ENCODE peak calls at places on chromosomes 11 and 22, in four cellular contexts. One of them, this sample, is unnamed.

GRCh38 chr11:117668291-117668690 is 128.7 kb downstream of the DSCAML1 start:
- DNase-seq in NCI-H2081: peak; percentile 96
- DNase-seq in stimulated activated CD4-positive, alpha-beta T cell treated with anti-CD3 and anti-CD28 coated beads, Interleukin-4, amount 100 ng/mL, for 48 hours: no peak
- DNase-seq in colonic mucosa: no peak
- DNase-seq in this sample: no peak

GRCh38 chr11:116692318-116693106 is 80.3 kb downstream of the BUD13 start:
- DNase-seq in NCI-H2081: no peak
- DNase-seq in stimulated activated CD4-positive, alpha-beta T cell treated with anti-CD3 and anti-CD28 coated beads, Interleukin-4, amount 100 ng/mL, for 48 hours: no peak
- DNase-seq in colonic mucosa: no peak
- DNase-seq in this sample: no peak

GRCh38 chr11:45073575-45074225 is 72.7 kb upstream of the PRDM11 start:
- DNase-seq in NCI-H2081: no peak
- DNase-seq in stimulated activated CD4-positive, alpha-beta T cell treated with anti-CD3 and anti-CD28 coated beads, Interleukin-4, amount 100 ng/mL, for 48 hours: no peak
- DNase-seq in colonic mucosa: no peak
- DNase-seq in this sample: no peak

GRCh38 chr22:48838846-48839730 is 988.6 kb downstream of the BRD1 start:
- DNase-seq in NCI-H2081: no peak
- DNase-seq in stimulated activated CD4-positive, alpha-beta T cell treated with anti-CD3 and anti-CD28 coated beads, Interleukin-4, amount 100 ng/mL, for 48 hours: no peak
- DNase-seq in colonic mucosa: no peak
- DNase-seq in this sample: no peak

GRCh38 chr11:44979536-44980399 is 29.1 kb upstream of the TP53I11 start:
- DNase-seq in NCI-H2081: peak; percentile 96
- DNase-seq in stimulated activated CD4-positive, alpha-beta T cell treated with anti-CD3 and anti-CD28 coated beads, Interleukin-4, amount 100 ng/mL, for 48 hours: no peak
- DNase-seq in colonic mucosa: peak; percentile 90
- DNase-seq in this sample: no peak

GRCh38 chr22:50584106-50585096 is 1.8 kb upstream of the CHKB start:
- DNase-seq in NCI-H2081: no peak
- DNase-seq in stimulated activated CD4-positive, alpha-beta T cell treated with anti-CD3 and anti-CD28 coated beads, Interleukin-4, amount 100 ng/mL, for 48 hours: no peak
- DNase-seq in colonic mucosa: no peak
- DNase-seq in this sample: no peak

GRCh38 chr11:75757651-75758050 is 10.9 kb upstream of the DGAT2 start:
- DNase-seq in NCI-H2081: no peak
- DNase-seq in stimulated activated CD4-positive, alpha-beta T cell treated with anti-CD3 and anti-CD28 coated beads, Interleukin-4, amount 100 ng/mL, for 48 hours: no peak
- DNase-seq in colonic mucosa: no peak
- DNase-seq in this sample: no peak

GRCh38 chr11:131079036-131079435 is 162.8 kb upstream of the SNX19 start:
- DNase-seq in NCI-H2081: no peak
- DNase-seq in stimulated activated CD4-positive, alpha-beta T cell treated with anti-CD3 and anti-CD28 coated beads, Interleukin-4, amount 100 ng/mL, for 48 hours: no peak
- DNase-seq in colonic mucosa: no peak
- DNase-seq in this sample: no peak

GRCh38 chr11:125390949-125391348 is 105.1 kb downstream of the FEZ1 start:
- DNase-seq in NCI-H2081: no peak
- DNase-seq in stimulated activated CD4-positive, alpha-beta T cell treated with anti-CD3 and anti-CD28 coated beads, Interleukin-4, amount 100 ng/mL, for 48 hours: no peak
- DNase-seq in colonic mucosa: no peak
- DNase-seq in this sample: no peak

GRCh38 chr11:10906521-10906920 is 48.7 kb upstream of the ZBED5 start:
- DNase-seq in NCI-H2081: no peak
- DNase-seq in stimulated activated CD4-positive, alpha-beta T cell treated with anti-CD3 and anti-CD28 coated beads, Interleukin-4, amount 100 ng/mL, for 48 hours: no peak
- DNase-seq in colonic mucosa: no peak
- DNase-seq in this sample: no peak

GRCh38 chr22:45597460-45598192 is 74.0 kb upstream of the ATXN10 start:
- DNase-seq in NCI-H2081: no peak
- DNase-seq in stimulated activated CD4-positive, alpha-beta T cell treated with anti-CD3 and anti-CD28 coated beads, Interleukin-4, amount 100 ng/mL, for 48 hours: no peak
- DNase-seq in colonic mucosa: no peak
- DNase-seq in this sample: no peak

GRCh38 chr22:38305481-38306448 is 11.5 kb downstream of the CSNK1E start:
- DNase-seq in NCI-H2081: peak; percentile 81
- DNase-seq in stimulated activated CD4-positive, alpha-beta T cell treated with anti-CD3 and anti-CD28 coated beads, Interleukin-4, amount 100 ng/mL, for 48 hours: no peak
- DNase-seq in colonic mucosa: peak; percentile 64
- DNase-seq in this sample: no peak

GRCh38 chr11:72641900-72642814 is 32.1 kb downstream of the PDE2A start:
- DNase-seq in NCI-H2081: no peak
- DNase-seq in stimulated activated CD4-positive, alpha-beta T cell treated with anti-CD3 and anti-CD28 coated beads, Interleukin-4, amount 100 ng/mL, for 48 hours: peak; percentile 6
- DNase-seq in colonic mucosa: peak; percentile 33
- DNase-seq in this sample: peak; percentile 49

GRCh38 chr11:123195182-123196059 is at the start of gene CLMP:
- DNase-seq in NCI-H2081: peak; percentile 34
- DNase-seq in stimulated activated CD4-positive, alpha-beta T cell treated with anti-CD3 and anti-CD28 coated beads, Interleukin-4, amount 100 ng/mL, for 48 hours: no peak
- DNase-seq in colonic mucosa: peak; percentile 41
- DNase-seq in this sample: peak; percentile 33

GRCh38 chr22:27022256-27022655 is 364.9 kb downstream of the MIAT start:
- DNase-seq in NCI-H2081: no peak
- DNase-seq in stimulated activated CD4-positive, alpha-beta T cell treated with anti-CD3 and anti-CD28 coated beads, Interleukin-4, amount 100 ng/mL, for 48 hours: no peak
- DNase-seq in colonic mucosa: no peak
- DNase-seq in this sample: no peak

GRCh38 chr22:37262346-37262745 is 18.3 kb upstream of the RAC2 start:
- DNase-seq in NCI-H2081: no peak
- DNase-seq in stimulated activated CD4-positive, alpha-beta T cell treated with anti-CD3 and anti-CD28 coated beads, Interleukin-4, amount 100 ng/mL, for 48 hours: no peak
- DNase-seq in colonic mucosa: no peak
- DNase-seq in this sample: no peak

GRCh38 chr11:117595440-117595839 is 201.6 kb downstream of the DSCAML1 start:
- DNase-seq in NCI-H2081: no peak
- DNase-seq in stimulated activated CD4-positive, alpha-beta T cell treated with anti-CD3 and anti-CD28 coated beads, Interleukin-4, amount 100 ng/mL, for 48 hours: no peak
- DNase-seq in colonic mucosa: no peak
- DNase-seq in this sample: no peak

GRCh38 chr11:20894296-20894695 is 224.9 kb downstream of the NELL1 start:
- DNase-seq in NCI-H2081: no peak
- DNase-seq in stimulated activated CD4-positive, alpha-beta T cell treated with anti-CD3 and anti-CD28 coated beads, Interleukin-4, amount 100 ng/mL, for 48 hours: no peak
- DNase-seq in colonic mucosa: no peak
- DNase-seq in this sample: no peak

GRCh38 chr11:107849791-107850190 is 8.8 kb downstream of the SLC35F2 start:
- DNase-seq in NCI-H2081: no peak
- DNase-seq in stimulated activated CD4-positive, alpha-beta T cell treated with anti-CD3 and anti-CD28 coated beads, Interleukin-4, amount 100 ng/mL, for 48 hours: no peak
- DNase-seq in colonic mucosa: no peak
- DNase-seq in this sample: no peak

GRCh38 chr11:72308226-72309073 is 64.5 kb upstream of the PHOX2A start:
- DNase-seq in NCI-H2081: peak; percentile 89
- DNase-seq in stimulated activated CD4-positive, alpha-beta T cell treated with anti-CD3 and anti-CD28 coated beads, Interleukin-4, amount 100 ng/mL, for 48 hours: no peak
- DNase-seq in colonic mucosa: no peak
- DNase-seq in this sample: no peak

GRCh38 chr11:111259871-111260270 is 14.3 kb downstream of the POU2AF2 start:
- DNase-seq in NCI-H2081: no peak
- DNase-seq in stimulated activated CD4-positive, alpha-beta T cell treated with anti-CD3 and anti-CD28 coated beads, Interleukin-4, amount 100 ng/mL, for 48 hours: no peak
- DNase-seq in colonic mucosa: no peak
- DNase-seq in this sample: no peak